ENCODE peak calls at places on chromosomes 4 and X, in five cellular contexts. Z, O, S, A and H are unnamed samples. For H3K4me1, the result is how much of the 10 kb centered on the place peaks cover.

GRCh38 chr4:183249854-183250253 is 70.2 kb downstream of the CLDN22 start:
- DNase-seq in A (peak), O (no peak), Z (no peak), S (no peak), H (no peak)

GRCh38 chrX:134868766-134869495 is 121.9 kb upstream of the SMIM10 start:
- DNase-seq in Z (no peak), S (no peak), A (no peak), O (no peak), H (no peak)

GRCh38 chr4:78137538-78137937 is 80.4 kb downstream of the FRAS1 start:
- DNase-seq in S (no peak), O (no peak), A (no peak), Z (no peak), H (no peak)

GRCh38 chr4:30402276-30402675 is 317.9 kb upstream of the PCDH7 start:
- DNase-seq in O (no peak), Z (no peak), A (no peak), S (no peak), H (no peak)

GRCh38 chr4:165199722-165200121 is 7.6 kb upstream of the KLHL2 start:
- DNase-seq in A (no peak), O (no peak), S (no peak), Z (no peak), H (no peak)

GRCh38 chrX:48456628-48457027 is 13.4 kb downstream of the SLC38A5 start:
- DNase-seq in A (no peak), Z (no peak), S (no peak), O (no peak), H (no peak)

GRCh38 chr4:56305390-56305789 is 81.9 kb downstream of the AASDH start:
- DNase-seq in A (no peak), Z (no peak), O (no peak), S (no peak), H (no peak)

GRCh38 chr4:65310586-65310985 is 359.7 kb downstream of the EPHA5 start:
- DNase-seq in Z (no peak), O (no peak), A (no peak), S (no peak), H (no peak)

GRCh38 chrX:20028588-20028987 is 37.7 kb upstream of the BCLAF3 start:
- DNase-seq in O (no peak), Z (no peak), S (no peak), A (peak), H (no peak)

GRCh38 chr4:87525636-87526035 is 3.5 kb downstream of the SPARCL1 start:
- DNase-seq in A (no peak), O (peak), S (no peak), Z (no peak), H (no peak)

GRCh38 chrX:117397846-117398245 is 718.8 kb downstream of the KLHL13 start:
- DNase-seq in Z (no peak), O (no peak), S (no peak), A (no peak), H (no peak)

DNA sequence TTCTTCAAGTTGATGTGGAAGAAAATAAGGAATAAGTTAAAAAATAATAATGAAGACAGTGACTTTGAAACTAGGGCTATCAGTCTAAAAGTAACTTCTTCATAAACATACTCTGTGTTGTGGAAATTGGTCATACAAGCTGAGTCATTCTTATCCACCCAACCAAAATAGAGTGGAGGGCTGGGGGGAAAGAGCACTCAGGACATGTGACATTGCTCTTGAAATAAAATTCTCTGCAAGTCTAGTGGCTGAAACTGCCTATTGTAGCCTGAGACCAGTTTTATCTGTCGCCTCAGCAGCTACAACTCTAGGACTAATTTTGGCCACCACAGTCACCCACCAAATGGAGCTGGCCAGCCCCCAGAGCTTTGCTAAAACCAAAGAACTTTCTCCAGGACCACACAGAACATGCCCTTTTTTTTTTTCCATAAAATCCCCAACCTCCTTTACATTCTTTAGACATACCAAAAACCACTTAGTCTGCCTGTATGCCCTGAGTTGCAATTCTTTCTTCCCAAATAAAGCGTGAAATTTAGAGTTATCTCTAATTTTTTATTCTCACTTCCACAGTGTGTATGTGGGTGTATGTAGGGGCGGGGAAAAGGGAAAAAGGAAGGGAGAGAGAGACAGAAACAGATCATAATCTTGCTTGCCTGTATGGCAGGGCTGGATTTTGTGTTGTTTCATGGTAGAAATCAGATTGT is 23.0 kb upstream of the SLC25A4 start:
- DNase-seq in O (peak), Z (no peak), A (no peak), S (no peak), H (no peak)
- H3K4me1 ChIP-seq in O (under half), Z (under half), A (under half), S (under half), H (under half)

DNA sequence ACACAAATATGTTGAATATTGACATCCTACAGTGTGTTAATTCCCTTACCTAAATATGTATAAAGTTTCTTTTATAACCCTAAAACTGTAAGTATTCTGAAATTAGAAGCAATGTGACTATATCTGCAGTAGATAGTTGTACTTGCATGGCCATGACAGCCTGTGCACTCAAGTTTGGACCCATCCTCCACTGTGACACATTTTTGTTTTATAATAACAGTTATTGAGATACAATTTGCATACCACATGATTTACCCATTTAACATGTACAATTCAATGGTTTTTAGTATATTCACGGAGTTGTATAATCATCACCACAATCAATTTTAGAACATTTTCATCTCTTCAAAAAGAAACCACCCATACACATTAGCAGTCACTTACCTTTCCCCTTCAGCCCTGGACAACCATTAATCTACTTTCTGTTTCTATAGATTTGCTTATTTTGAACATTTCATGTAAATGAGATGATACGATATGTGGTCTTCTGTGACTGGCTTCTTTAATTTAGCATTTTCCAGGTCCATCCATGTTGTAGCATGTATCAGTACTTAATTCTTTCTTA is 29.6 kb downstream of the HERC3 start:
- DNase-seq in A (no peak), S (no peak), Z (no peak), O (no peak), H (no peak)
- H3K4me1 ChIP-seq in A (under half), S (under half), Z (half or more), O (under half), H (under half)

GRCh38 chr4:5957091-5957490 is 61.1 kb downstream of the C4orf50 start:
- DNase-seq in A (no peak), Z (no peak), S (no peak), O (no peak), H (no peak)

GRCh38 chr4:5959221-5959982 is 58.8 kb downstream of the C4orf50 start:
- DNase-seq in A (no peak), O (no peak), S (no peak), Z (no peak), H (no peak)

GRCh38 chr4:5958199-5958735 is 60.0 kb downstream of the C4orf50 start:
- DNase-seq in Z (no peak), A (no peak), O (no peak), S (no peak), H (no peak)

GRCh38 chr4:5962416-5962815 is 55.8 kb downstream of the C4orf50 start:
- DNase-seq in Z (no peak), A (no peak), O (no peak), S (no peak), H (no peak)

GRCh38 chr4:5960197-5960880 is 57.9 kb downstream of the C4orf50 start:
- DNase-seq in S (no peak), O (no peak), A (no peak), Z (no peak), H (no peak)
- H3K4me1 ChIP-seq in S (under half), O (under half), A (under half), Z (under half), H (under half)

DNA sequence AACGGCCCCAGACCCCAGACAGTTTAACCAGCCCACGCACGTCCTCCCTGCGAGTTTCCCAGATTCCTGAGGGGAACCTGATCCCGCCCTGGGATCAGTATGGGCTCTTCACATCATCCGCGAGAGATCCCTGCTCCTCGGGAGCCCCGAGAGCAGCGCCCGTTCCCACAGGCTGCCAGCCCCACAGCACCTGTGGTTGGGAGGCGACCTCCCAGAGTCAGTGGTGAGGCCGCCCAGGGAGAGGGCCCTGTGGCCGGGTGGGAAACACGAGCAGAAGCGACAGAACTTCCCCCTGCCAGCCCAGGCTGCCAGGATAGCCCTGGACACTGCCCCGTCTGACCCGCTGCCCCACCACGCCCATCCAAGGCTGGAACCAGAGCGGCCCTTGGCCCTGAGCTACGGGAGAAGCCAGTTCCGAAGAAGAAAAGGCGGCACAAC is 32.8 kb downstream of the TSC22D3 start:
- DNase-seq in A (peak), O (no peak), S (peak), Z (no peak), H (no peak)
- H3K4me1 ChIP-seq in A (under half), O (half or more), S (under half), Z (half or more), H (under half)

DNA sequence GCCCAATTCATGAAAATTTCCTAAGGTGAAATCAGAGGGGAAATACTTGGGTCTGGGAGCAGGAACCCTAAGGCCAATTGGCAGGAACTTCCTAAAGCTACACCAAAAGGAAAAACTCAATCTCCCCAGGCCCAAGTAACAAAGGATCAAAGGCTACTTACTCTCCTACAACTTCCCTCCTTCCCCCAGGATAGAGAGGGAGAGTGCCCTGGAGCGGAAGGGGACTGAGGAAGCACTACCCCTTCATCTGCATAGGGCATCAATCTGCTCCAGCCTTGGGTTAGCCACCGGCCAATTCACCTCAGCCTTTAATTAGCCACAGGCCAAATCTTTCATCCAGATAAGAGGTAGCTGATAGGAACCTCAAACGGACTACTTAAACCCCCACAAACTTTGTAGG is 55.0 kb downstream of the SLC34A2 start:
- DNase-seq in A (no peak), Z (no peak), O (no peak), S (no peak), H (no peak)
- H3K4me1 ChIP-seq in A (under half), Z (under half), O (under half), S (under half), H (under half)

GRCh38 chr4:76607846-76608245 is 172.8 kb downstream of the SHROOM3 start:
- DNase-seq in O (no peak), S (no peak), A (no peak), Z (no peak), H (no peak)

GRCh38 chr4:76606662-76607265 is 171.7 kb downstream of the SHROOM3 start:
- DNase-seq in O (no peak), S (no peak), Z (no peak), A (no peak), H (no peak)

GRCh38 chr4:76601791-76602190 is 166.8 kb downstream of the SHROOM3 start:
- DNase-seq in Z (no peak), A (peak), O (no peak), S (no peak), H (no peak)

GRCh38 chr4:76607266-76607799 is 172.3 kb downstream of the SHROOM3 start:
- DNase-seq in A (no peak), S (no peak), Z (no peak), O (no peak), H (no peak)

GRCh38 chr4:76605099-76605563 is 170.1 kb downstream of the SHROOM3 start:
- DNase-seq in S (no peak), Z (no peak), A (no peak), O (no peak), H (no peak)
- H3K4me1 ChIP-seq in S (under half), Z (half or more), A (under half), O (under half), H (under half)

GRCh38 chr4:185721949-185722316 is 90.1 kb downstream of the SORBS2 start:
- DNase-seq in S (no peak), O (no peak), Z (no peak), A (no peak), H (no peak)
- H3K4me1 ChIP-seq in S (under half), O (half or more), Z (half or more), A (under half), H (under half)